ENCODE peak calls at places on chromosomes 6 and 20, in eight cellular contexts. One of them, this sample, is unnamed.

GRCh38 chr20:36775196-36775595 is 1.6 kb upstream of the DSN1 start:
- DNase-seq in RWPE2: peak
- DNase-seq in CD8-positive, alpha-beta memory T cell: no peak
- DNase-seq in nephron progenitor cell: no peak
- DNase-seq in GM23248: peak
- DNase-seq in astrocyte of the spinal cord: no peak
- DNase-seq in pons: no peak
- DNase-seq in NCI-H524: no peak
- DNase-seq in this sample: peak

GRCh38 chr20:57717797-57718196 is 8.0 kb upstream of the PMEPA1 start:
- DNase-seq in nephron progenitor cell: no peak
- DNase-seq in NCI-H524: no peak
- DNase-seq in pons: no peak
- DNase-seq in GM23248: peak
- DNase-seq in RWPE2: no peak
- DNase-seq in CD8-positive, alpha-beta memory T cell: no peak
- DNase-seq in astrocyte of the spinal cord: no peak
- DNase-seq in this sample: peak

GRCh38 chr20:44217342-44218092 is 6.9 kb upstream of the OSER1 start:
- DNase-seq in RWPE2: peak
- DNase-seq in GM23248: peak
- DNase-seq in nephron progenitor cell: peak
- DNase-seq in NCI-H524: peak
- DNase-seq in pons: peak
- DNase-seq in astrocyte of the spinal cord: peak
- DNase-seq in CD8-positive, alpha-beta memory T cell: peak
- DNase-seq in this sample: peak

GRCh38 chr6:122616877-122617276 is 6.7 kb downstream of the PKIB start:
- DNase-seq in CD8-positive, alpha-beta memory T cell: no peak
- DNase-seq in NCI-H524: no peak
- DNase-seq in RWPE2: no peak
- DNase-seq in GM23248: no peak
- DNase-seq in pons: no peak
- DNase-seq in astrocyte of the spinal cord: no peak
- DNase-seq in nephron progenitor cell: no peak
- DNase-seq in this sample: no peak

GRCh38 chr6:117130125-117130524 is 135.2 kb upstream of the VGLL2 start:
- DNase-seq in RWPE2: no peak
- DNase-seq in nephron progenitor cell: no peak
- DNase-seq in pons: no peak
- DNase-seq in CD8-positive, alpha-beta memory T cell: no peak
- DNase-seq in astrocyte of the spinal cord: no peak
- DNase-seq in NCI-H524: no peak
- DNase-seq in GM23248: no peak
- DNase-seq in this sample: no peak

GRCh38 chr20:8255945-8256632 is 124.0 kb downstream of the PLCB1 start:
- DNase-seq in GM23248: no peak
- DNase-seq in RWPE2: no peak
- DNase-seq in astrocyte of the spinal cord: no peak
- DNase-seq in nephron progenitor cell: no peak
- DNase-seq in pons: no peak
- DNase-seq in CD8-positive, alpha-beta memory T cell: no peak
- DNase-seq in NCI-H524: peak
- DNase-seq in this sample: no peak

GRCh38 chr6:45613678-45614077 is 235.9 kb upstream of the SUPT3H start:
- DNase-seq in GM23248: peak
- DNase-seq in CD8-positive, alpha-beta memory T cell: no peak
- DNase-seq in nephron progenitor cell: peak
- DNase-seq in NCI-H524: no peak
- DNase-seq in RWPE2: peak
- DNase-seq in pons: peak
- DNase-seq in astrocyte of the spinal cord: peak
- DNase-seq in this sample: no peak

GRCh38 chr20:56762401-56762800 is 133.3 kb downstream of the TFAP2C start:
- DNase-seq in NCI-H524: no peak
- DNase-seq in pons: no peak
- DNase-seq in nephron progenitor cell: no peak
- DNase-seq in astrocyte of the spinal cord: no peak
- DNase-seq in CD8-positive, alpha-beta memory T cell: no peak
- DNase-seq in RWPE2: no peak
- DNase-seq in GM23248: no peak
- DNase-seq in this sample: peak

GRCh38 chr6:138485586-138486248 is 13.6 kb downstream of the NHSL1 start:
- DNase-seq in astrocyte of the spinal cord: no peak
- DNase-seq in RWPE2: no peak
- DNase-seq in nephron progenitor cell: peak
- DNase-seq in GM23248: no peak
- DNase-seq in pons: no peak
- DNase-seq in CD8-positive, alpha-beta memory T cell: no peak
- DNase-seq in NCI-H524: no peak
- DNase-seq in this sample: peak

GRCh38 chr6:116370717-116371383 is at the start of gene DSE:
- DNase-seq in GM23248: peak
- DNase-seq in RWPE2: peak
- DNase-seq in pons: peak
- DNase-seq in NCI-H524: peak
- DNase-seq in astrocyte of the spinal cord: peak
- DNase-seq in nephron progenitor cell: peak
- DNase-seq in CD8-positive, alpha-beta memory T cell: peak
- DNase-seq in this sample: peak